ENCODE peak calls at places on chromosome 16, in six cellular contexts. V is sigmoid colon, K is fibroblast of pulmonary artery, B is stomach, T is fibroblast of mammary gland, X is kidney epithelial cell. W is an unnamed sample.

GRCh38 chr16:2088759-2089358 is 41.1 kb downstream of the TSC2 start:
- DNase-seq in B (no peak), K (no peak), V (no peak), T (no peak), X (no peak), W (peak; percentile 71)

GRCh38 chr16:73993878-73994277 is 302.7 kb upstream of the PSMD7 start:
- DNase-seq in V (no peak), X (no peak), T (no peak), K (no peak), B (no peak), W (no peak)

GRCh38 chr16:12971216-12971615 is 69.8 kb downstream of the SHISA9 start:
- DNase-seq in V (no peak), X (peak; percentile 94), T (peak; percentile 88), K (no peak), B (peak; percentile 26), W (peak; percentile 17)

GRCh38 chr16:51881731-51882130 is 665.2 kb downstream of the TOX3 start:
- DNase-seq in T (no peak), K (peak; percentile 48), V (no peak), B (no peak), X (no peak), W (no peak)

GRCh38 chr16:2894231-2894630 is 11.2 kb downstream of the FLYWCH2 start:
- DNase-seq in K (no peak), V (no peak), X (no peak), T (peak; percentile 26), B (no peak), W (no peak)

GRCh38 chr16:73886378-73886777 is 410.2 kb upstream of the PSMD7 start:
- DNase-seq in T (no peak), B (no peak), K (no peak), V (no peak), X (no peak), W (no peak)

GRCh38 chr16:1330260-1330914 is 3.1 kb upstream of the BAIAP3 start:
- DNase-seq in B (no peak), V (no peak), X (no peak), T (no peak), K (no peak), W (no peak)

GRCh38 chr16:71343078-71343477 is 15.4 kb upstream of the CALB2 start:
- DNase-seq in B (no peak), K (no peak), V (no peak), X (no peak), T (no peak), W (no peak)

GRCh38 chr16:20849587-20850390 is 43.5 kb downstream of the REXO5 start:
- DNase-seq in X (no peak), V (peak; percentile 84), B (peak; percentile 75), K (peak; percentile 78), T (peak; percentile 73), W (peak; percentile 86)

GRCh38 chr16:14003119-14003570 is 68.0 kb upstream of the MRTFB start:
- DNase-seq in V (peak; percentile 71), X (no peak), K (peak; percentile 65), T (peak; percentile 84), B (no peak), W (peak; percentile 87)

GRCh38 chr16:14672403-14672971 is 21.6 kb downstream of the PLA2G10 start:
- DNase-seq in K (no peak), X (peak; percentile 2), T (no peak), B (peak; percentile 53), V (no peak), W (no peak)

GRCh38 chr16:53913082-53913870 is 209.3 kb downstream of the FTO start:
- DNase-seq in K (peak; percentile 97), T (peak; percentile 99), V (no peak), B (no peak), X (no peak), W (peak; percentile 75)

GRCh38 chr16:27983244-27983643 is 80.3 kb downstream of the GSG1L start:
- DNase-seq in X (no peak), K (no peak), T (no peak), V (no peak), B (no peak), W (no peak)

DNA sequence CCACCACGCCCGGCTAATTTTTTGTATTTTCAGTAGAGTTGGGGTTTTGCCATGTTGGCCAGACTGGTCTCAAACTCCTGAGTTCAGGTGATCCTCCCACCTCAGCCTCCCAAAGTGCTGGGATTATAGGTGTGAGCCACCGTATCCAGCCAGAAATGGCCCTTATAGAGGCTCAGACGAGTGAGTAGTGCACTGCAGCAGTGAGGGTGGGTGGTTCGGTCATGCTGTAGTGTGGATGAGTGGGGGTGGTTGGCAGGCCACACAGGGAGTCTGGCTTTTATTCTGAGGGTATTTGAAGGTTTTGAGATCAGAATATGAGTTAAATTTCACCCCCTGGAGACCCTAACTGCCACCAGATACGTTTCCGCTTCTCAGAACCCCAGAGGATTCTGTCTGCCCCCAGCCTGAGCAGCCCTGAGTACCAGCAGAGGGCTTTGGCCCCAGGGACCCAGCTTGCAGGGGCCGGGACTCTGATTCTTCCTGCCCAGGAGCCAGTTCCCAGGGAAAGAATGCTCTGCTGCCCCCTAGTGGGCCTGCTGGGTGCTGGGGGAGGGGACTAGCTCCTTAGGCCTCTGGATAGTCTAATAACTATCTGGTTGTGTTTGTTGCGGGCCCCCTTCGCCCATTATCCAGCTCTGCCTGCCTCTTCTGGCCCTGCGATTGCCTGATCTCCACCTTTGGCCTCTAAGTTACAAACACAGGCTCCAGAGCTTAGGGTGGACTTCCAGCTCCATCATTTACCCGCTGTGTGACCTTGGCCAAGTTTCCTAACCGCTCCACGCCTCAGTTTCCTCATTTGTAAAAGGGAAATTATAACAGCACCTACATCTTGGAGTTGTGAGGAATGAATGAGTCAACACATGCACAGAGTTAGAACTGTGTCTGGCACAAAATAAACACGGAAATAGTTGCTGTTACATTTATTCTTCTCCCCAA is 2.0 kb downstream of the ZNF771 start:
- DNase-seq in K (peak; percentile 89), V (peak; percentile 94), T (peak; percentile 81), B (peak; percentile 93), X (no peak), W (peak; percentile 66)
- H3K4me3 ChIP-seq in K (no peak overlapping the region), V (no peak overlapping the region), T (no peak overlapping the region), B (no peak overlapping the region), X (no peak overlapping the region), W (no peak overlapping the region)

GRCh38 chr16:85356157-85356556 is 243.9 kb upstream of the CIBAR2 start:
- DNase-seq in T (no peak), K (no peak), X (no peak), V (no peak), B (no peak), W (no peak)

GRCh38 chr16:85353839-85354622 is 241.8 kb upstream of the CIBAR2 start:
- DNase-seq in B (peak; percentile 82), V (no peak), T (no peak), X (no peak), K (no peak), W (peak; percentile 69)

GRCh38 chr16:85353013-85353412 is 240.7 kb upstream of the CIBAR2 start:
- DNase-seq in X (no peak), B (no peak), K (no peak), V (no peak), T (no peak), W (no peak)

GRCh38 chr16:85355515-85355837 is 243.2 kb upstream of the CIBAR2 start:
- DNase-seq in K (no peak), V (no peak), X (no peak), T (no peak), B (no peak), W (no peak)

DNA sequence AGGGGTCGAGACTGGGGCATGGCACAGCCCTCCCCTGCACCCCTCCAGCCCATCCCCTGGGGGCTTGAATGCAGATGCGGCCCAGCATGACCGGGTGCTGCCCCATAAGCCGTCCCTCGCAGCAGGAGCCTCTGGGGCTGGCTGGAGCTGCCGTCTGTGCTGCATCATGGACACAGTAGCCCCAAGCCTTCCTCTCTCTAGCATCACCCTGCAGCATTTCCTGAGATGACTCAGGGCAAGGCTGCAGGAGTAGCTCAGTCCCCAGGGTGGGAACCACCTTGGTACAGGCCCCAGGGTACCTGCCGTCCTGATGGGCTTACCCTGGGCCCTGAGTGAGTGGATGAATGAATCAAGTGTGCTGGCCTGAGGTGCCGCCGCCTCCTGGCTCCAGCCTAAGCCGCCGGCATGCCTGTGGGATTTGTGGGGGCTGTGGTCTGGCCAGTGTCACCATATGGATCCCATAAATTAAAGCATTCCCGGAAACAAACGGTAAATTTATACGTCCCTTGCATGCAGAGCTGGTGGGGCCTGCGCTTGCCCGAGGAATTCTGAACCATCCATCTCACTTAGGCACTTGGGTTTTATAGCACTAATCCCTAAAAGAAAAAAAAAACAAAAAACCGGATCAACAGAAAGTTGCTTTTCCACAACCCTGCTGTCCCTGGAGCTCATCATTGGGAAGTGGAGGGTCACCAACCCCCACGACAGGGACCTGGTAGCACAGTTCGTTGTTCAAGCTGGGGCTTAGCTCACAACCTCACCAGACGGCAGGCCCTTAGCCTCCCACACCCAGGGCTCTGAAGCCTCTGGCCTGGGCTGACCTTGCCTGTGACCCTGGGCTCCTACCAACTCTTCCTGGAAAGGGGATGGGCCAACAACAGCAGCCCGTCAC is 242.6 kb upstream of the CIBAR2 start:
- DNase-seq in K (peak; percentile 21), X (no peak), B (no peak), V (no peak), T (peak; percentile 74), W (peak; percentile 62)
- H3K4me3 ChIP-seq in K (no peak overlapping the region), X (no peak overlapping the region), B (no peak overlapping the region), V (no peak overlapping the region), T (no peak overlapping the region), W (no peak overlapping the region)

GRCh38 chr16:83164816-83165215 is 538.0 kb downstream of the CDH13 start:
- DNase-seq in V (no peak), B (no peak), X (no peak), K (no peak), T (no peak), W (no peak)

GRCh38 chr16:83160609-83161008 is 533.8 kb downstream of the CDH13 start:
- DNase-seq in K (no peak), B (no peak), V (no peak), T (no peak), X (no peak), W (no peak)

GRCh38 chr16:83158320-83158957 is 531.7 kb downstream of the CDH13 start:
- DNase-seq in X (no peak), B (no peak), T (no peak), K (no peak), V (no peak), W (no peak)

GRCh38 chr16:83162791-83163190 is 536.0 kb downstream of the CDH13 start:
- DNase-seq in T (no peak), B (no peak), V (no peak), X (no peak), K (no peak), W (no peak)

DNA sequence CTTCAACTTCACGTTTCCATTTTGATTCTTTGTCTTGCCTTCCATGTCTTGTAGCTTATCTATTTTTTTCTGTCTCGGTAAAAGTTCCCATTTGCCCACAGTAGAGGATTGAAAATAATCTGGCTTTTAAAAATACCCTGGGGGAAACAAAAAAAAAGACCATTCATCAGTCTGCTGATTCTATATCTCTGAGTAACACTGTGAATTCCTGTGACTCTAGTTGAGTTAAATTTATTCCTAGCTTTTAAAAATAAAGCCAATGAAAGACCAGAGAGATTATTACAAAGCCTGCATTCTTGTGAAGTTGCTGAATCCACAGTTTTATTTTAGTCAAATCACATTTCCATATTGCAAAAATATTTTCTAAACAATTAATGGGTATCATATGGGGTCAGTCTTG is 532.3 kb downstream of the CDH13 start:
- DNase-seq in K (no peak), B (no peak), V (no peak), X (no peak), T (no peak), W (no peak)
- H3K4me3 ChIP-seq in K (no peak overlapping the region), B (no peak overlapping the region), V (no peak overlapping the region), X (no peak overlapping the region), T (no peak overlapping the region), W (no peak overlapping the region)

DNA sequence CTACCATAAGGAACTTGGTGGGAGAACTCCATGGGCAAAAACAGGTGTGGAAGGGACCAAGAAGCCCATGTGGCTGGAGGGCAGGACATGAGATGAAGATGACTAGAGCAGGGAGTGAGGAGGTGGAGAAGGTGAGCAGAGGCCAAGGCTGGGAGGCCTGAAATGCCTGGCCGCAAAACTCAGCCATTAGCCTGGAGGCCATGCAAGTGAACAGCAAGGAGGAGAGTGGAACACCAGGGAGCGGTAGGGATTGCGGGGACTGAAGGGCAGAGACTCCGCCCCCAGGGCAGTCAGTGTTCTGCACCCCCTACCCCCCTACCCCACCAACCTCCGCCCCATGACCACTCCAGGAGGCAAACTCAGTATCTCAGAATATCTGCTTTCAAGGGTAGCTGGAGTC is 17.0 kb downstream of the BCL7C start:
- DNase-seq in V (peak; percentile 35), X (no peak), K (no peak), B (no peak), T (peak; percentile 11), W (no peak)
- H3K4me3 ChIP-seq in V (peak overlapping the region; percentile 87), X (peak overlapping the region; percentile 89), K (peak overlapping the region; percentile 87), B (peak overlapping the region; percentile 91), T (no peak overlapping the region), W (no peak overlapping the region)

W was measured in bronchial epithelial cell.